ENCODE peak calls at places on chromosomes 11 and 22, in four cellular contexts. One of them, this sample, is unnamed.

GRCh38 chr11:58880166-58880565 is 35.7 kb upstream of the GLYATL2 start:
- DNase-seq in K562: no peak
- DNase-seq in T-helper 9 cell: no peak
- DNase-seq in kidney glomerular epithelial cell: no peak
- DNase-seq in this sample: no peak

GRCh38 chr22:22045576-22046335 is 63.2 kb upstream of the TOP3B start:
- DNase-seq in T-helper 9 cell: no peak
- DNase-seq in kidney glomerular epithelial cell: no peak
- DNase-seq in K562: no peak
- DNase-seq in this sample: no peak

GRCh38 chr11:73728000-73728399 is 32.9 kb downstream of the RAB6A start:
- DNase-seq in kidney glomerular epithelial cell: no peak
- DNase-seq in K562: no peak
- DNase-seq in T-helper 9 cell: no peak
- DNase-seq in this sample: no peak

GRCh38 chr22:37669586-37669985 is 5.8 kb upstream of the LGALS1 start:
- DNase-seq in K562: no peak
- DNase-seq in T-helper 9 cell: no peak
- DNase-seq in kidney glomerular epithelial cell: no peak
- DNase-seq in this sample: no peak

GRCh38 chr11:57888385-57888784 is 126.8 kb downstream of the CTNND1 start:
- DNase-seq in kidney glomerular epithelial cell: no peak
- DNase-seq in K562: no peak
- DNase-seq in T-helper 9 cell: no peak
- DNase-seq in this sample: no peak

GRCh38 chr22:31625661-31626426 is 36.2 kb downstream of the PISD start:
- DNase-seq in K562: peak; percentile 71
- DNase-seq in T-helper 9 cell: no peak
- DNase-seq in kidney glomerular epithelial cell: no peak
- DNase-seq in this sample: no peak

GRCh38 chr11:1877211-1878133 is 14.2 kb downstream of the PRR33 start:
- DNase-seq in T-helper 9 cell: no peak
- DNase-seq in kidney glomerular epithelial cell: no peak
- DNase-seq in K562: no peak
- DNase-seq in this sample: no peak

GRCh38 chr11:92190535-92191206 is 33.9 kb upstream of the FAT3 start:
- DNase-seq in T-helper 9 cell: no peak
- DNase-seq in kidney glomerular epithelial cell: no peak
- DNase-seq in K562: no peak
- DNase-seq in this sample: no peak

GRCh38 chr11:60786811-60787567 is 1.9 kb downstream of the MS4A10 start:
- DNase-seq in kidney glomerular epithelial cell: peak; percentile 9
- DNase-seq in K562: no peak
- DNase-seq in T-helper 9 cell: no peak
- DNase-seq in this sample: no peak

GRCh38 chr11:61854206-61854875 is 26.2 kb downstream of the FADS2 start:
- DNase-seq in kidney glomerular epithelial cell: no peak
- DNase-seq in T-helper 9 cell: no peak
- DNase-seq in K562: no peak
- DNase-seq in this sample: no peak

GRCh38 chr11:93522448-93522847 is 20.7 kb downstream of the SMCO4 start:
- DNase-seq in kidney glomerular epithelial cell: no peak
- DNase-seq in K562: no peak
- DNase-seq in T-helper 9 cell: no peak
- DNase-seq in this sample: no peak

GRCh38 chr22:29266564-29267461 is 968 bp downstream of the RHBDD3 start:
- DNase-seq in T-helper 9 cell: no peak
- DNase-seq in K562: no peak
- DNase-seq in kidney glomerular epithelial cell: no peak
- DNase-seq in this sample: no peak

GRCh38 chr11:69475866-69476714 is 5.4 kb upstream of the LINC01488 start:
- DNase-seq in T-helper 9 cell: no peak
- DNase-seq in K562: no peak
- DNase-seq in kidney glomerular epithelial cell: no peak
- DNase-seq in this sample: no peak

GRCh38 chr22:29330753-29331152 is 15.3 kb upstream of the RASL10A start:
- DNase-seq in T-helper 9 cell: no peak
- DNase-seq in kidney glomerular epithelial cell: no peak
- DNase-seq in K562: no peak
- DNase-seq in this sample: no peak

GRCh38 chr22:45640291-45640940 is 31.2 kb upstream of the ATXN10 start:
- DNase-seq in kidney glomerular epithelial cell: no peak
- DNase-seq in K562: no peak
- DNase-seq in T-helper 9 cell: no peak
- DNase-seq in this sample: no peak

GRCh38 chr11:15969701-15970329 is 386.5 kb downstream of the SOX6 start:
- DNase-seq in K562: no peak
- DNase-seq in kidney glomerular epithelial cell: no peak
- DNase-seq in T-helper 9 cell: no peak
- DNase-seq in this sample: no peak

GRCh38 chr11:76456571-76456970 is 11.8 kb downstream of the EMSY start:
- DNase-seq in T-helper 9 cell: no peak
- DNase-seq in kidney glomerular epithelial cell: no peak
- DNase-seq in K562: no peak
- DNase-seq in this sample: no peak

GRCh38 chr22:22576244-22576988 is 17.4 kb upstream of the PRAME start:
- DNase-seq in kidney glomerular epithelial cell: peak; percentile 20
- DNase-seq in K562: peak; percentile 96
- DNase-seq in T-helper 9 cell: peak; percentile 11
- DNase-seq in this sample: no peak

GRCh38 chr11:132941024-132941646 is 591.2 kb downstream of the OPCML start:
- DNase-seq in T-helper 9 cell: no peak
- DNase-seq in K562: peak; percentile 6
- DNase-seq in kidney glomerular epithelial cell: peak; percentile 35
- DNase-seq in this sample: no peak

GRCh38 chr22:21044931-21045584 is 688 bp upstream of the LRRC74B start:
- DNase-seq in kidney glomerular epithelial cell: no peak
- DNase-seq in T-helper 9 cell: no peak
- DNase-seq in K562: peak; percentile 75
- DNase-seq in this sample: no peak

GRCh38 chr11:119912214-119912613 is 183.2 kb upstream of the NECTIN1 start:
- DNase-seq in kidney glomerular epithelial cell: no peak
- DNase-seq in T-helper 9 cell: no peak
- DNase-seq in K562: no peak
- DNase-seq in this sample: no peak

GRCh38 chr11:29957406-29957805 is 59.4 kb downstream of the KCNA4 start:
- DNase-seq in K562: no peak
- DNase-seq in kidney glomerular epithelial cell: no peak
- DNase-seq in T-helper 9 cell: no peak
- DNase-seq in this sample: no peak

GRCh38 chr22:45125198-45125597 is 38.5 kb upstream of the NUP50 start:
- DNase-seq in kidney glomerular epithelial cell: no peak
- DNase-seq in T-helper 9 cell: no peak
- DNase-seq in K562: no peak
- DNase-seq in this sample: no peak

GRCh38 chr11:125772834-125773505 is 5.7 kb downstream of the PATE2 start:
- DNase-seq in K562: no peak
- DNase-seq in T-helper 9 cell: no peak
- DNase-seq in kidney glomerular epithelial cell: no peak
- DNase-seq in this sample: no peak

GRCh38 chr11:100687630-100688395 is 725 bp downstream of the ARHGAP42 start:
- DNase-seq in K562: peak; percentile 53
- DNase-seq in T-helper 9 cell: no peak
- DNase-seq in kidney glomerular epithelial cell: peak; percentile 71
- DNase-seq in this sample: peak; percentile 17

GRCh38 chr11:134637091-134638015 is 225.3 kb upstream of the B3GAT1 start:
- DNase-seq in K562: no peak
- DNase-seq in kidney glomerular epithelial cell: no peak
- DNase-seq in T-helper 9 cell: no peak
- DNase-seq in this sample: no peak

GRCh38 chr11:28123151-28123571 is 15.0 kb downstream of the METTL15 start:
- DNase-seq in kidney glomerular epithelial cell: no peak
- DNase-seq in T-helper 9 cell: no peak
- DNase-seq in K562: no peak
- DNase-seq in this sample: no peak

GRCh38 chr11:68843703-68844312 is 2.1 kb upstream of the CPT1A start:
- DNase-seq in kidney glomerular epithelial cell: peak; percentile 10
- DNase-seq in K562: no peak
- DNase-seq in T-helper 9 cell: peak; percentile 61
- DNase-seq in this sample: peak; percentile 38

GRCh38 chr11:70323811-70324210 is 53.3 kb downstream of the PPFIA1 start:
- DNase-seq in T-helper 9 cell: no peak
- DNase-seq in kidney glomerular epithelial cell: no peak
- DNase-seq in K562: no peak
- DNase-seq in this sample: no peak

GRCh38 chr11:62958547-62959071 is 26.2 kb downstream of the SLC22A6 start:
- DNase-seq in kidney glomerular epithelial cell: no peak
- DNase-seq in K562: no peak
- DNase-seq in T-helper 9 cell: no peak
- DNase-seq in this sample: no peak